ENCODE peak calls at places on chromosomes 3 and 15, in five cellular contexts. O is NCI-H774; N is stimulated activated CD4-positive, alpha-beta T cell treated with anti-CD3 and anti-CD28 coated beads, Interleukin-1b, Interleukin-23, amount 100 ng/mL, for 4 hours; T is NCI-H1105; R is A549. B is an unnamed sample.

GRCh38 chr3:113264741-113265140 is 53.4 kb downstream of the BOC start:
- DNase-seq in O (no peak), N (no peak), T (no peak), R (no peak), B (peak)

GRCh38 chr3:16658004-16658932 is 53.0 kb upstream of the DAZL start:
- DNase-seq in O (peak), N (no peak), T (no peak), R (no peak), B (no peak)

GRCh38 chr3:48240000-48240710 is 749 bp upstream of the ZNF589 start:
- DNase-seq in O (no peak), N (no peak), T (no peak), R (no peak), B (no peak)

GRCh38 chr3:131386429-131386926 is 4.9 kb downstream of the NUDT16 start:
- DNase-seq in O (no peak), N (no peak), T (no peak), R (no peak), B (no peak)

GRCh38 chr15:92140802-92141201 is 252.9 kb upstream of the ST8SIA2 start:
- DNase-seq in O (no peak), N (no peak), T (no peak), R (no peak), B (no peak)

GRCh38 chr3:141279074-141279945 is 47.7 kb downstream of the PXYLP1 start:
- DNase-seq in O (peak), N (no peak), T (peak), R (peak), B (peak)

GRCh38 chr3:185552358-185552877 is at the start of gene LIPH:
- DNase-seq in O (peak), N (no peak), T (no peak), R (peak), B (no peak)

GRCh38 chr3:115784739-115785571 is 161.6 kb downstream of the GAP43 start:
- DNase-seq in O (peak), N (no peak), T (no peak), R (no peak), B (no peak)

GRCh38 chr3:168096210-168096795 is 579 bp upstream of the GOLIM4 start:
- DNase-seq in O (peak), N (no peak), T (peak), R (peak), B (peak)

GRCh38 chr3:70824078-70824477 is 511.6 kb upstream of the MDFIC2 start:
- DNase-seq in O (no peak), N (no peak), T (no peak), R (no peak), B (peak)

GRCh38 chr3:184578218-184578617 is 16.6 kb downstream of the EPHB3 start:
- DNase-seq in O (no peak), N (no peak), T (no peak), R (no peak), B (no peak)

GRCh38 chr15:74205593-74205969 is 3.0 kb upstream of the STRA6 start:
- DNase-seq in O (no peak), N (no peak), T (no peak), R (no peak), B (peak)

GRCh38 chr3:128050597-128050996 is 1.6 kb upstream of the SEC61A1 start:
- DNase-seq in O (no peak), N (no peak), T (no peak), R (no peak), B (no peak)